ENCODE peak calls at places on chromosomes 16 and 17, in eight cellular contexts. One of them, this sample, is unnamed. For H3K9me3, the result is how much of the 10 kb centered on the place peaks cover.

GRCh38 chr17:8469964-8470363 is 34.3 kb downstream of the NDEL1 start:
- DNase-seq in effector memory CD4-positive, alpha-beta T cell: no peak
- DNase-seq in hepatocyte: no peak
- DNase-seq in breast epithelium: no peak
- DNase-seq in astrocyte: no peak
- DNase-seq in aorta: no peak
- DNase-seq in tibial artery: no peak
- DNase-seq in mesenchymal stem cell: no peak
- DNase-seq in this sample: no peak

GRCh38 chr17:36069131-36069530 is 5.1 kb downstream of the CCL18 start:
- DNase-seq in breast epithelium: no peak
- DNase-seq in effector memory CD4-positive, alpha-beta T cell: no peak
- DNase-seq in mesenchymal stem cell: no peak
- DNase-seq in aorta: no peak
- DNase-seq in hepatocyte: no peak
- DNase-seq in tibial artery: no peak
- DNase-seq in astrocyte: no peak
- DNase-seq in this sample: no peak

GRCh38 chr17:32909787-32910369 is 18.1 kb upstream of the TMEM98 start:
- DNase-seq in breast epithelium: peak
- DNase-seq in mesenchymal stem cell: peak
- DNase-seq in hepatocyte: peak
- DNase-seq in aorta: no peak
- DNase-seq in effector memory CD4-positive, alpha-beta T cell: peak
- DNase-seq in astrocyte: peak
- DNase-seq in tibial artery: peak
- DNase-seq in this sample: no peak

GRCh38 chr16:5193877-5194276 is 96.3 kb upstream of the EEF2KMT start:
- DNase-seq in hepatocyte: no peak
- DNase-seq in mesenchymal stem cell: no peak
- DNase-seq in astrocyte: no peak
- DNase-seq in effector memory CD4-positive, alpha-beta T cell: no peak
- DNase-seq in tibial artery: no peak
- DNase-seq in aorta: no peak
- DNase-seq in breast epithelium: no peak
- DNase-seq in this sample: no peak

GRCh38 chr17:28828294-28829040 is 14.1 kb downstream of the FAM222B start:
- DNase-seq in astrocyte: peak
- DNase-seq in breast epithelium: peak
- DNase-seq in hepatocyte: no peak
- DNase-seq in tibial artery: peak
- DNase-seq in mesenchymal stem cell: no peak
- DNase-seq in aorta: no peak
- DNase-seq in effector memory CD4-positive, alpha-beta T cell: no peak
- DNase-seq in this sample: peak

GRCh38 chr17:66711936-66712335 is 123.0 kb upstream of the CACNG5 start:
- DNase-seq in mesenchymal stem cell: no peak
- DNase-seq in aorta: no peak
- DNase-seq in hepatocyte: peak
- DNase-seq in tibial artery: no peak
- DNase-seq in astrocyte: no peak
- DNase-seq in effector memory CD4-positive, alpha-beta T cell: no peak
- DNase-seq in breast epithelium: peak
- DNase-seq in this sample: peak

GRCh38 chr16:6363891-6364607 is 968.6 kb upstream of the RBFOX1 start:
- DNase-seq in astrocyte: no peak
- DNase-seq in effector memory CD4-positive, alpha-beta T cell: no peak
- DNase-seq in breast epithelium: no peak
- DNase-seq in mesenchymal stem cell: no peak
- DNase-seq in aorta: no peak
- DNase-seq in tibial artery: no peak
- DNase-seq in hepatocyte: no peak
- DNase-seq in this sample: no peak

GRCh38 chr17:37708616-37709212 is 36.1 kb downstream of the HNF1B start:
- DNase-seq in hepatocyte: peak
- DNase-seq in breast epithelium: no peak
- DNase-seq in mesenchymal stem cell: peak
- DNase-seq in effector memory CD4-positive, alpha-beta T cell: no peak
- DNase-seq in tibial artery: no peak
- DNase-seq in astrocyte: peak
- DNase-seq in aorta: no peak
- DNase-seq in this sample: peak

GRCh38 chr17:37813753-37814152 is 68.9 kb upstream of the HNF1B start:
- DNase-seq in effector memory CD4-positive, alpha-beta T cell: no peak
- DNase-seq in tibial artery: no peak
- DNase-seq in breast epithelium: no peak
- DNase-seq in astrocyte: peak
- DNase-seq in hepatocyte: no peak
- DNase-seq in aorta: no peak
- DNase-seq in mesenchymal stem cell: peak
- DNase-seq in this sample: no peak

GRCh38 chr17:40321502-40322416 is 12.8 kb downstream of the RARA start:
- DNase-seq in effector memory CD4-positive, alpha-beta T cell: no peak
- DNase-seq in mesenchymal stem cell: no peak
- DNase-seq in tibial artery: peak
- DNase-seq in breast epithelium: no peak
- DNase-seq in astrocyte: no peak
- DNase-seq in aorta: peak
- DNase-seq in hepatocyte: no peak
- DNase-seq in this sample: peak

GRCh38 chr17:1181769-1182137 is 2.0 kb upstream of the ABR start:
- DNase-seq in hepatocyte: no peak
- DNase-seq in mesenchymal stem cell: peak
- DNase-seq in breast epithelium: no peak
- DNase-seq in aorta: no peak
- DNase-seq in tibial artery: no peak
- DNase-seq in astrocyte: no peak
- DNase-seq in effector memory CD4-positive, alpha-beta T cell: no peak
- DNase-seq in this sample: no peak

GRCh38 chr17:44077595-44077909 is 7.0 kb downstream of the G6PC3 start:
- DNase-seq in breast epithelium: no peak
- DNase-seq in tibial artery: no peak
- DNase-seq in hepatocyte: no peak
- DNase-seq in aorta: no peak
- DNase-seq in astrocyte: no peak
- DNase-seq in effector memory CD4-positive, alpha-beta T cell: no peak
- DNase-seq in mesenchymal stem cell: no peak
- DNase-seq in this sample: no peak

GRCh38 chr17:57534863-57535651 is 210.0 kb downstream of the CCDC182 start:
- DNase-seq in astrocyte: no peak
- DNase-seq in aorta: no peak
- DNase-seq in hepatocyte: no peak
- DNase-seq in breast epithelium: peak
- DNase-seq in tibial artery: no peak
- DNase-seq in effector memory CD4-positive, alpha-beta T cell: no peak
- DNase-seq in mesenchymal stem cell: peak
- DNase-seq in this sample: no peak

GRCh38 chr17:15380447-15380846 is 39.0 kb upstream of the TEKT3 start:
- DNase-seq in astrocyte: no peak
- DNase-seq in mesenchymal stem cell: no peak
- DNase-seq in aorta: no peak
- DNase-seq in hepatocyte: no peak
- DNase-seq in effector memory CD4-positive, alpha-beta T cell: no peak
- DNase-seq in breast epithelium: no peak
- DNase-seq in tibial artery: no peak
- DNase-seq in this sample: no peak

GRCh38 chr17:74547736-74548135 is 1.8 kb upstream of the CD300C start:
- DNase-seq in aorta: no peak
- DNase-seq in effector memory CD4-positive, alpha-beta T cell: no peak
- DNase-seq in hepatocyte: no peak
- DNase-seq in tibial artery: no peak
- DNase-seq in breast epithelium: no peak
- DNase-seq in astrocyte: no peak
- DNase-seq in mesenchymal stem cell: no peak
- DNase-seq in this sample: no peak

GRCh38 chr16:25838724-25839186 is 147.0 kb downstream of the HS3ST4 start:
- DNase-seq in aorta: no peak
- DNase-seq in breast epithelium: no peak
- DNase-seq in effector memory CD4-positive, alpha-beta T cell: peak
- DNase-seq in astrocyte: peak
- DNase-seq in mesenchymal stem cell: peak
- DNase-seq in hepatocyte: peak
- DNase-seq in tibial artery: no peak
- DNase-seq in this sample: no peak

GRCh38 chr17:82110298-82110697 is 12.3 kb upstream of the FASN start:
- DNase-seq in tibial artery: no peak
- DNase-seq in effector memory CD4-positive, alpha-beta T cell: no peak
- DNase-seq in mesenchymal stem cell: no peak
- DNase-seq in aorta: no peak
- DNase-seq in breast epithelium: no peak
- DNase-seq in astrocyte: no peak
- DNase-seq in hepatocyte: peak
- DNase-seq in this sample: no peak

GRCh38 chr17:65592131-65592965 is 30.9 kb upstream of the AXIN2 start:
- DNase-seq in mesenchymal stem cell: no peak
- DNase-seq in astrocyte: no peak
- DNase-seq in tibial artery: no peak
- DNase-seq in aorta: no peak
- DNase-seq in hepatocyte: no peak
- DNase-seq in effector memory CD4-positive, alpha-beta T cell: no peak
- DNase-seq in breast epithelium: no peak
- DNase-seq in this sample: no peak

GRCh38 chr17:65594585-65594940 is 33.1 kb upstream of the AXIN2 start:
- DNase-seq in tibial artery: no peak
- DNase-seq in mesenchymal stem cell: peak
- DNase-seq in aorta: no peak
- DNase-seq in breast epithelium: no peak
- DNase-seq in astrocyte: peak
- DNase-seq in hepatocyte: peak
- DNase-seq in effector memory CD4-positive, alpha-beta T cell: no peak
- DNase-seq in this sample: no peak

GRCh38 chr17:65593092-65593869 is 31.8 kb upstream of the AXIN2 start:
- DNase-seq in hepatocyte: no peak
- DNase-seq in mesenchymal stem cell: no peak
- DNase-seq in tibial artery: no peak
- DNase-seq in aorta: no peak
- DNase-seq in breast epithelium: no peak
- DNase-seq in astrocyte: no peak
- DNase-seq in effector memory CD4-positive, alpha-beta T cell: no peak
- DNase-seq in this sample: no peak

GRCh38 chr17:65595071-65595655 is 33.7 kb upstream of the AXIN2 start:
- DNase-seq in aorta: no peak
- DNase-seq in hepatocyte: no peak
- DNase-seq in tibial artery: no peak
- DNase-seq in effector memory CD4-positive, alpha-beta T cell: no peak
- DNase-seq in mesenchymal stem cell: no peak
- DNase-seq in astrocyte: no peak
- DNase-seq in breast epithelium: no peak
- DNase-seq in this sample: no peak

GRCh38 chr17:65593870-65594584 is 32.6 kb upstream of the AXIN2 start:
- DNase-seq in aorta: no peak
- DNase-seq in hepatocyte: peak
- DNase-seq in effector memory CD4-positive, alpha-beta T cell: no peak
- DNase-seq in tibial artery: no peak
- DNase-seq in astrocyte: peak
- DNase-seq in mesenchymal stem cell: peak
- DNase-seq in breast epithelium: no peak
- DNase-seq in this sample: no peak
- H3K4me3 ChIP-seq in aorta: no peak
- H3K4me3 ChIP-seq in hepatocyte: peak
- H3K4me3 ChIP-seq in effector memory CD4-positive, alpha-beta T cell: no peak
- H3K4me3 ChIP-seq in tibial artery: no peak
- H3K4me3 ChIP-seq in astrocyte: peak
- H3K4me3 ChIP-seq in mesenchymal stem cell: peak
- H3K4me3 ChIP-seq in breast epithelium: peak
- H3K4me3 ChIP-seq in this sample: no peak

GRCh38 chr16:35564148-35564547 is 2104.7 kb downstream of the TP53TG3F start:
- DNase-seq in mesenchymal stem cell: no peak
- DNase-seq in astrocyte: no peak
- DNase-seq in tibial artery: no peak
- DNase-seq in effector memory CD4-positive, alpha-beta T cell: no peak
- DNase-seq in breast epithelium: no peak
- DNase-seq in aorta: no peak
- DNase-seq in hepatocyte: no peak
- DNase-seq in this sample: no peak
- H3K9me3 ChIP-seq in mesenchymal stem cell: under half
- H3K9me3 ChIP-seq in astrocyte: under half
- H3K9me3 ChIP-seq in tibial artery: under half
- H3K9me3 ChIP-seq in effector memory CD4-positive, alpha-beta T cell: under half
- H3K9me3 ChIP-seq in breast epithelium: under half
- H3K9me3 ChIP-seq in aorta: under half
- H3K9me3 ChIP-seq in hepatocyte: under half
- H3K9me3 ChIP-seq in this sample: under half

GRCh38 chr16:85331685-85332084 is 219.4 kb upstream of the CIBAR2 start:
- DNase-seq in tibial artery: no peak
- DNase-seq in aorta: no peak
- DNase-seq in breast epithelium: no peak
- DNase-seq in astrocyte: no peak
- DNase-seq in hepatocyte: peak
- DNase-seq in effector memory CD4-positive, alpha-beta T cell: no peak
- DNase-seq in mesenchymal stem cell: no peak
- DNase-seq in this sample: no peak

GRCh38 chr16:85333744-85334640 is 221.7 kb upstream of the CIBAR2 start:
- DNase-seq in hepatocyte: no peak
- DNase-seq in effector memory CD4-positive, alpha-beta T cell: no peak
- DNase-seq in breast epithelium: no peak
- DNase-seq in aorta: no peak
- DNase-seq in mesenchymal stem cell: no peak
- DNase-seq in tibial artery: no peak
- DNase-seq in astrocyte: no peak
- DNase-seq in this sample: no peak

GRCh38 chr16:85330694-85331188 is 218.5 kb upstream of the CIBAR2 start:
- DNase-seq in mesenchymal stem cell: peak
- DNase-seq in breast epithelium: no peak
- DNase-seq in tibial artery: no peak
- DNase-seq in hepatocyte: peak
- DNase-seq in effector memory CD4-positive, alpha-beta T cell: no peak
- DNase-seq in aorta: no peak
- DNase-seq in astrocyte: peak
- DNase-seq in this sample: no peak

GRCh38 chr16:85333337-85333736 is 221.1 kb upstream of the CIBAR2 start:
- DNase-seq in mesenchymal stem cell: no peak
- DNase-seq in breast epithelium: no peak
- DNase-seq in effector memory CD4-positive, alpha-beta T cell: no peak
- DNase-seq in astrocyte: no peak
- DNase-seq in aorta: no peak
- DNase-seq in hepatocyte: no peak
- DNase-seq in tibial artery: no peak
- DNase-seq in this sample: no peak

DNA sequence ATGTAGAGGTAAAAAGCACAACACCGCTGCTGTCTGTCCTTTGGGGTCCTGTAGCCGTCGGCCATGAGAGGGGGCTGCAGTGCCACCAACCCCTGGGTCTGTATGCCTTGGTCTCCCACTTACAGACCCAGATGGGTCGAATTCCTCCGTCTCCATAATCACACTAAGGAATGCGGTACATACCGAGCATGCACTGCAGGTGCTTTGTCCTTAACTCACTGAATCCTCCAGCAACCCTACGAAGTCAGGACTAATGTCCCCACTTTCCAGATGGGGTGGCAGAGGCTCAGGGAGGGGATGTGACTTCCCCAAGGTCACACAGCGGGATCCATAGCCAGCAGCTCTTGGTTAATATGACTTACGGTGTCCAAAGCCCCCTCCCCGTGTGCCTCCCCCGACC is 219.9 kb upstream of the CIBAR2 start:
- DNase-seq in hepatocyte: no peak
- DNase-seq in tibial artery: no peak
- DNase-seq in effector memory CD4-positive, alpha-beta T cell: no peak
- DNase-seq in astrocyte: no peak
- DNase-seq in mesenchymal stem cell: no peak
- DNase-seq in aorta: no peak
- DNase-seq in breast epithelium: no peak
- DNase-seq in this sample: no peak
- H3K4me3 ChIP-seq in hepatocyte: no peak
- H3K4me3 ChIP-seq in tibial artery: no peak
- H3K4me3 ChIP-seq in effector memory CD4-positive, alpha-beta T cell: no peak
- H3K4me3 ChIP-seq in astrocyte: no peak
- H3K4me3 ChIP-seq in mesenchymal stem cell: no peak
- H3K4me3 ChIP-seq in aorta: no peak
- H3K4me3 ChIP-seq in breast epithelium: no peak
- H3K4me3 ChIP-seq in this sample: no peak

GRCh38 chr16:35795361-35796029 is 2336.1 kb downstream of the TP53TG3F start:
- DNase-seq in breast epithelium: no peak
- DNase-seq in mesenchymal stem cell: no peak
- DNase-seq in aorta: no peak
- DNase-seq in astrocyte: no peak
- DNase-seq in effector memory CD4-positive, alpha-beta T cell: no peak
- DNase-seq in tibial artery: no peak
- DNase-seq in hepatocyte: no peak
- DNase-seq in this sample: no peak
- H3K9me3 ChIP-seq in breast epithelium: under half
- H3K9me3 ChIP-seq in mesenchymal stem cell: under half
- H3K9me3 ChIP-seq in aorta: under half
- H3K9me3 ChIP-seq in astrocyte: under half
- H3K9me3 ChIP-seq in effector memory CD4-positive, alpha-beta T cell: under half
- H3K9me3 ChIP-seq in tibial artery: under half
- H3K9me3 ChIP-seq in hepatocyte: under half
- H3K9me3 ChIP-seq in this sample: half or more

This sample was measured in left lung.